ENCODE peak calls at places on chromosome 11, in seven cellular contexts. One of them, this sample, is unnamed.

GRCh38 chr11:120172054-120172881 is 34.4 kb upstream of the TRIM29 start:
- DNase-seq in OCI-LY7: peak
- DNase-seq in PC-3: peak
- DNase-seq in HL-60: peak
- DNase-seq in left ventricle myocardium inferior: peak
- DNase-seq in GM06990: peak
- DNase-seq in AG04450: no peak
- DNase-seq in this sample: peak

GRCh38 chr11:64545605-64546004 is 45.4 kb upstream of the SLC22A12 start:
- DNase-seq in OCI-LY7: no peak
- DNase-seq in PC-3: peak
- DNase-seq in HL-60: no peak
- DNase-seq in left ventricle myocardium inferior: no peak
- DNase-seq in GM06990: no peak
- DNase-seq in AG04450: peak
- DNase-seq in this sample: no peak

GRCh38 chr11:1401001-1401445 is 11.3 kb downstream of the BRSK2 start:
- DNase-seq in OCI-LY7: no peak
- DNase-seq in PC-3: no peak
- DNase-seq in HL-60: no peak
- DNase-seq in left ventricle myocardium inferior: no peak
- DNase-seq in GM06990: no peak
- DNase-seq in AG04450: no peak
- DNase-seq in this sample: no peak

GRCh38 chr11:75792997-75793800 is 21.8 kb upstream of the UVRAG start:
- DNase-seq in OCI-LY7: no peak
- DNase-seq in PC-3: no peak
- DNase-seq in HL-60: no peak
- DNase-seq in left ventricle myocardium inferior: peak
- DNase-seq in GM06990: no peak
- DNase-seq in AG04450: no peak
- DNase-seq in this sample: no peak

GRCh38 chr11:13745165-13745564 is 76.7 kb downstream of the FAR1 start:
- DNase-seq in OCI-LY7: no peak
- DNase-seq in PC-3: no peak
- DNase-seq in HL-60: no peak
- DNase-seq in left ventricle myocardium inferior: no peak
- DNase-seq in GM06990: no peak
- DNase-seq in AG04450: no peak
- DNase-seq in this sample: no peak

GRCh38 chr11:86459682-86460460 is 85.2 kb downstream of the CCDC81 start:
- DNase-seq in OCI-LY7: no peak
- DNase-seq in PC-3: peak
- DNase-seq in HL-60: no peak
- DNase-seq in left ventricle myocardium inferior: peak
- DNase-seq in GM06990: no peak
- DNase-seq in AG04450: peak
- DNase-seq in this sample: no peak

GRCh38 chr11:36628141-36628540 is 30.1 kb upstream of the RAG2 start:
- DNase-seq in OCI-LY7: no peak
- DNase-seq in PC-3: no peak
- DNase-seq in HL-60: no peak
- DNase-seq in left ventricle myocardium inferior: no peak
- DNase-seq in GM06990: no peak
- DNase-seq in AG04450: no peak
- DNase-seq in this sample: no peak

GRCh38 chr11:134781335-134781970 is 369.4 kb upstream of the B3GAT1 start:
- DNase-seq in OCI-LY7: no peak
- DNase-seq in PC-3: no peak
- DNase-seq in HL-60: no peak
- DNase-seq in left ventricle myocardium inferior: peak
- DNase-seq in GM06990: no peak
- DNase-seq in AG04450: no peak
- DNase-seq in this sample: no peak

GRCh38 chr11:104372111-104372510 is 208.2 kb upstream of the PDGFD start:
- DNase-seq in OCI-LY7: no peak
- DNase-seq in PC-3: no peak
- DNase-seq in HL-60: no peak
- DNase-seq in left ventricle myocardium inferior: no peak
- DNase-seq in GM06990: no peak
- DNase-seq in AG04450: no peak
- DNase-seq in this sample: no peak

GRCh38 chr11:124896821-124897391 is 759 bp downstream of the ROBO4 start:
- DNase-seq in OCI-LY7: no peak
- DNase-seq in PC-3: no peak
- DNase-seq in HL-60: no peak
- DNase-seq in left ventricle myocardium inferior: no peak
- DNase-seq in GM06990: no peak
- DNase-seq in AG04450: no peak
- DNase-seq in this sample: no peak

GRCh38 chr11:124900464-124900863 is 2.8 kb upstream of the ROBO4 start:
- DNase-seq in OCI-LY7: no peak
- DNase-seq in PC-3: peak
- DNase-seq in HL-60: no peak
- DNase-seq in left ventricle myocardium inferior: no peak
- DNase-seq in GM06990: no peak
- DNase-seq in AG04450: peak
- DNase-seq in this sample: no peak

GRCh38 chr11:124898711-124899110 is 1.0 kb upstream of the ROBO4 start:
- DNase-seq in OCI-LY7: no peak
- DNase-seq in PC-3: peak
- DNase-seq in HL-60: no peak
- DNase-seq in left ventricle myocardium inferior: no peak
- DNase-seq in GM06990: no peak
- DNase-seq in AG04450: peak
- DNase-seq in this sample: no peak

GRCh38 chr11:124897681-124898680 is at the start of gene ROBO4:
- DNase-seq in OCI-LY7: no peak
- DNase-seq in PC-3: peak
- DNase-seq in HL-60: no peak
- DNase-seq in left ventricle myocardium inferior: peak
- DNase-seq in GM06990: no peak
- DNase-seq in AG04450: peak
- DNase-seq in this sample: no peak

GRCh38 chr11:124899376-124900145 is 1.9 kb upstream of the ROBO4 start:
- DNase-seq in OCI-LY7: no peak
- DNase-seq in PC-3: peak
- DNase-seq in HL-60: no peak
- DNase-seq in left ventricle myocardium inferior: no peak
- DNase-seq in GM06990: no peak
- DNase-seq in AG04450: no peak
- DNase-seq in this sample: no peak
- TF ChIP-seq CTCF in OCI-LY7: no peak
- TF ChIP-seq CTCF in PC-3: peak
- TF ChIP-seq CTCF in HL-60: no peak
- TF ChIP-seq CTCF in left ventricle myocardium inferior: no peak
- TF ChIP-seq CTCF in GM06990: no peak
- TF ChIP-seq CTCF in AG04450: peak
- TF ChIP-seq CTCF in this sample: no peak

DNA sequence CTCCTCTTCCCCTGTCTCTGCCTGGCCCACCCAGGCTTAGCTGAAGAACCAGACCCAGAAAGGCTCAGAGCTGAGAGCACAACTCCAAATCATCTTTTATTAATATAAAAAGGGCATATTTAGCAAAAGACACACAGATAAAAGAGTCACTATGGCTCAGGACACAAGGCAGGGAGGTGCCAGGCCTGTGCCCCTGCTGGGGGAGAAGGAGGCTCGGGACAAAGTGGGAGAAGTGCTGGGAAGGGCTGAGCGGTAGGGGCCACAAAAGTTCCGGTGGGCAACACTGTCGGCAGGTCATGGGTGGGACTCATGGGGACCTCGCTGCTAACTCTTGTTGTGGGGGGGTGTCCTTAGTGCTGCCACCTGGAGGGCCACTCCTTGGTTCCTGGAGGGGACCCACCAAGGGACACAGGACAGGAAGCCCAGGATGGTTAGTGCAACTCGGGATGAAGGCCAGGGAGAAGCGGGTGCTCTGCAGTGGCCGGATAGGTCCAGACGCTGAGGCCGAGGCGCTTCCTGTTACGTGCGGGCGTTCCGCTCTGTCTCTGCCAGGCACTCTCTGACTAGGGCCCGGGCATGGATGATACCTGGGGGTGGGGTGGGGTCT is 1.4 kb upstream of the PITPNM1 start:
- DNase-seq in OCI-LY7: peak
- DNase-seq in PC-3: no peak
- DNase-seq in HL-60: peak
- DNase-seq in left ventricle myocardium inferior: no peak
- DNase-seq in GM06990: no peak
- DNase-seq in AG04450: no peak
- DNase-seq in this sample: no peak
- TF ChIP-seq CTCF in OCI-LY7: peak
- TF ChIP-seq CTCF in PC-3: peak
- TF ChIP-seq CTCF in HL-60: no peak
- TF ChIP-seq CTCF in left ventricle myocardium inferior: peak
- TF ChIP-seq CTCF in GM06990: peak
- TF ChIP-seq CTCF in AG04450: no peak
- TF ChIP-seq CTCF in this sample: peak

DNA sequence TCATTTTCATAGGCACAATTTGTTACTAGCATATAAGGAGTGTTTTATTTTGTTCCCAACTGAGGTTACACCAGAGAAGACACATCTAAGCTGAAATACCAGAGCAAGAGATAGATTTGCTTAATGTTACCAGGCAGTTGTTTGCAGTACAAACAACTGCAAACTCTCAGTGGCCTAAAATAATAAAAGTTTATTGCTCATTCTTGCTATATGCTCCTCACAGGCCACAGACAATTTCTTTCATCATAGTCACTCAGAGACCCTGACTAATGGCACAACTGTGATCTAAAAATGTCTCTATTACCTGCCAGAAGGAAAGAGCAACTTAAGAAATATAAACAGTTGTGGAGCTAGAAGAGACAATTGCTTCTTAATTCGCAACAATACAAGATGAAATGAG is 103.4 kb downstream of the CD44 start:
- DNase-seq in OCI-LY7: no peak
- DNase-seq in PC-3: no peak
- DNase-seq in HL-60: no peak
- DNase-seq in left ventricle myocardium inferior: no peak
- DNase-seq in GM06990: no peak
- DNase-seq in AG04450: no peak
- DNase-seq in this sample: no peak
- TF ChIP-seq CTCF in OCI-LY7: no peak
- TF ChIP-seq CTCF in PC-3: no peak
- TF ChIP-seq CTCF in HL-60: no peak
- TF ChIP-seq CTCF in left ventricle myocardium inferior: no peak
- TF ChIP-seq CTCF in GM06990: no peak
- TF ChIP-seq CTCF in AG04450: no peak
- TF ChIP-seq CTCF in this sample: no peak

GRCh38 chr11:49302360-49302759 is 94.0 kb upstream of the FOLH1 start:
- DNase-seq in OCI-LY7: no peak
- DNase-seq in PC-3: no peak
- DNase-seq in HL-60: no peak
- DNase-seq in left ventricle myocardium inferior: no peak
- DNase-seq in GM06990: no peak
- DNase-seq in AG04450: no peak
- DNase-seq in this sample: no peak
- TF ChIP-seq CTCF in OCI-LY7: no peak
- TF ChIP-seq CTCF in PC-3: no peak
- TF ChIP-seq CTCF in HL-60: no peak
- TF ChIP-seq CTCF in left ventricle myocardium inferior: no peak
- TF ChIP-seq CTCF in GM06990: no peak
- TF ChIP-seq CTCF in AG04450: no peak
- TF ChIP-seq CTCF in this sample: no peak

GRCh38 chr11:128549256-128549944 is 38.0 kb downstream of the ETS1 start:
- DNase-seq in OCI-LY7: no peak
- DNase-seq in PC-3: no peak
- DNase-seq in HL-60: no peak
- DNase-seq in left ventricle myocardium inferior: peak
- DNase-seq in GM06990: no peak
- DNase-seq in AG04450: no peak
- DNase-seq in this sample: no peak

GRCh38 chr11:128550261-128550821 is 37.0 kb downstream of the ETS1 start:
- DNase-seq in OCI-LY7: no peak
- DNase-seq in PC-3: no peak
- DNase-seq in HL-60: no peak
- DNase-seq in left ventricle myocardium inferior: no peak
- DNase-seq in GM06990: no peak
- DNase-seq in AG04450: no peak
- DNase-seq in this sample: peak

GRCh38 chr11:128547946-128548654 is 39.3 kb downstream of the ETS1 start:
- DNase-seq in OCI-LY7: no peak
- DNase-seq in PC-3: no peak
- DNase-seq in HL-60: no peak
- DNase-seq in left ventricle myocardium inferior: no peak
- DNase-seq in GM06990: no peak
- DNase-seq in AG04450: no peak
- DNase-seq in this sample: no peak

GRCh38 chr11:128550967-128551522 is 36.3 kb downstream of the ETS1 start:
- DNase-seq in OCI-LY7: peak
- DNase-seq in PC-3: no peak
- DNase-seq in HL-60: no peak
- DNase-seq in left ventricle myocardium inferior: no peak
- DNase-seq in GM06990: no peak
- DNase-seq in AG04450: no peak
- DNase-seq in this sample: peak

GRCh38 chr11:128548655-128549255 is 38.6 kb downstream of the ETS1 start:
- DNase-seq in OCI-LY7: peak
- DNase-seq in PC-3: peak
- DNase-seq in HL-60: peak
- DNase-seq in left ventricle myocardium inferior: peak
- DNase-seq in GM06990: peak
- DNase-seq in AG04450: no peak
- DNase-seq in this sample: peak
- TF ChIP-seq CTCF in OCI-LY7: no peak
- TF ChIP-seq CTCF in PC-3: no peak
- TF ChIP-seq CTCF in HL-60: no peak
- TF ChIP-seq CTCF in left ventricle myocardium inferior: peak
- TF ChIP-seq CTCF in GM06990: peak
- TF ChIP-seq CTCF in AG04450: no peak
- TF ChIP-seq CTCF in this sample: no peak

GRCh38 chr11:128906185-128907065 is 15.3 kb downstream of the KCNJ5 start:
- DNase-seq in OCI-LY7: no peak
- DNase-seq in PC-3: no peak
- DNase-seq in HL-60: no peak
- DNase-seq in left ventricle myocardium inferior: no peak
- DNase-seq in GM06990: no peak
- DNase-seq in AG04450: no peak
- DNase-seq in this sample: no peak
- TF ChIP-seq CTCF in OCI-LY7: no peak
- TF ChIP-seq CTCF in PC-3: peak
- TF ChIP-seq CTCF in HL-60: no peak
- TF ChIP-seq CTCF in left ventricle myocardium inferior: no peak
- TF ChIP-seq CTCF in GM06990: no peak
- TF ChIP-seq CTCF in AG04450: no peak
- TF ChIP-seq CTCF in this sample: no peak

DNA sequence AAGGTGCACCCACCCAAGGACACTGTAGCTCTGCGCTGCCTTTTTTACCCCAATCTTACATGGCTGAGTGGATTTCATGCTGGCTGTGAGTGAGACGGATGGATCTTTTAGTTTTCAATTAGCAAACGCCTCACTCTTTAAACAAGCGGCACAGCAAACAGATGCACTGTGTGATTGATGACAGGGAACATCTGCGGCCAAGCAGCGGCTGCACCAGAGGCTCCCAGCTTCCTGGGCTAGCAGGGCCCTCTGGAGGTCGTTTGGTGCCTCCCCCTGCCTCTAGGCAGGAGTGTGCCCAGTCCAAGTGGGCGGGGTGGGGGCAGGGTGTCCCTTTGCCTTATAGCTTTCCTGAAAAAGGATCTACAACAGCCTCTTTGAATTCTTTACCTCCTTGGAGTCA is 2.1 kb upstream of the DRD2 start:
- DNase-seq in OCI-LY7: no peak
- DNase-seq in PC-3: no peak
- DNase-seq in HL-60: no peak
- DNase-seq in left ventricle myocardium inferior: no peak
- DNase-seq in GM06990: no peak
- DNase-seq in AG04450: no peak
- DNase-seq in this sample: no peak
- TF ChIP-seq CTCF in OCI-LY7: no peak
- TF ChIP-seq CTCF in PC-3: peak
- TF ChIP-seq CTCF in HL-60: no peak
- TF ChIP-seq CTCF in left ventricle myocardium inferior: no peak
- TF ChIP-seq CTCF in GM06990: no peak
- TF ChIP-seq CTCF in AG04450: no peak
- TF ChIP-seq CTCF in this sample: no peak